ENCODE peak calls at places on chromosomes 13 and 19, in six cellular contexts. W, T, V, R, U and E are unnamed samples.

GRCh38 chr19:13978721-13979191 is 26.4 kb downstream of the DCAF15 start:
- DNase-seq in W (no peak), T (peak), U (no peak), V (no peak), R (no peak), E (no peak)

GRCh38 chr19:5117421-5117820 is 148.5 kb downstream of the KDM4B start:
- DNase-seq in R (no peak), W (no peak), V (no peak), T (no peak), U (no peak), E (no peak)

GRCh38 chr19:8304841-8305621 is 3.1 kb downstream of the CD320 start:
- DNase-seq in R (no peak), T (no peak), W (no peak), V (no peak), U (no peak), E (no peak)

GRCh38 chr19:14003279-14004051 is 2.7 kb downstream of the RFX1 start:
- DNase-seq in V (no peak), U (no peak), R (peak), T (no peak), W (no peak), E (no peak)

GRCh38 chr13:92390217-92390616 is 836.4 kb upstream of the GPC6 start:
- DNase-seq in R (no peak), V (no peak), W (no peak), U (no peak), T (no peak), E (no peak)

GRCh38 chr13:48446454-48446853 is 33.5 kb upstream of the LPAR6 start:
- DNase-seq in V (no peak), W (no peak), T (no peak), U (peak), R (peak), E (no peak)

GRCh38 chr13:106533101-106533939 is 2.1 kb downstream of the EFNB2 start:
- DNase-seq in R (peak), U (peak), V (peak), T (peak), W (no peak), E (peak)

GRCh38 chr13:19150712-19151228 is 30.9 kb downstream of the TUBA3C start:
- DNase-seq in T (no peak), V (no peak), R (no peak), U (no peak), W (no peak), E (no peak)

GRCh38 chr13:41682766-41683165 is 225.4 kb downstream of the RGCC start:
- DNase-seq in U (no peak), V (no peak), T (no peak), W (no peak), R (peak), E (no peak)

GRCh38 chr19:51694318-51695085 is 1.4 kb downstream of the SPACA6 start:
- DNase-seq in T (no peak), U (no peak), V (no peak), R (no peak), W (no peak), E (no peak)

GRCh38 chr19:17642656-17643055 is 45.5 kb downstream of the UNC13A start:
- DNase-seq in T (no peak), U (no peak), W (no peak), R (no peak), V (no peak), E (no peak)

GRCh38 chr13:32316030-32316344 is 679 bp downstream of the BRCA2 start:
- DNase-seq in V (no peak), W (no peak), R (no peak), T (no peak), U (no peak), E (no peak)

GRCh38 chr19:53546766-53547541 is 9.0 kb downstream of the ZNF331 start:
- DNase-seq in V (no peak), T (no peak), W (no peak), U (no peak), R (no peak), E (no peak)

GRCh38 chr13:74464656-74465055 is 330.5 kb upstream of the KLF12 start:
- DNase-seq in T (no peak), V (no peak), R (no peak), U (no peak), W (no peak), E (no peak)

GRCh38 chr19:17737690-17738153 is 13.6 kb upstream of the FCHO1 start:
- DNase-seq in V (peak), T (no peak), R (peak), W (no peak), U (peak), E (no peak)

GRCh38 chr13:73765651-73766384 is 368.4 kb downstream of the KLF12 start:
- DNase-seq in W (peak), T (peak), V (no peak), U (peak), R (peak), E (no peak)

GRCh38 chr13:44276061-44276460 is 97.6 kb upstream of the SERP2 start:
- DNase-seq in V (no peak), R (no peak), U (no peak), W (no peak), T (no peak), E (no peak)

GRCh38 chr13:87680298-87680697 is 9.1 kb downstream of the SLITRK5 start:
- DNase-seq in W (no peak), V (no peak), T (no peak), R (no peak), U (no peak), E (no peak)

GRCh38 chr19:44694184-44694579 is 4.8 kb upstream of the CEACAM16 start:
- DNase-seq in T (peak), R (no peak), V (no peak), W (no peak), U (no peak), E (no peak)

GRCh38 chr19:54430306-54431254 is 15.3 kb downstream of the TTYH1 start:
- DNase-seq in U (peak), W (no peak), R (no peak), T (peak), V (no peak), E (no peak)